ENCODE peak calls at places on chromosomes 5 and 9, in four cellular contexts. B is tibial nerve, N is GM20000, O is breast epithelium. W is an unnamed sample.

GRCh38 chr5:134037160-134037559 is 32.4 kb upstream of the VDAC1 start:
- DNase-seq in B (no peak), N (no peak), O (no peak), W (no peak)

GRCh38 chr9:84773023-84773422 is 103.5 kb downstream of the NTRK2 start:
- DNase-seq in B (no peak), N (no peak), O (no peak), W (no peak)

GRCh38 chr5:113520429-113520828 is 6.9 kb downstream of the YTHDC2 start:
- DNase-seq in B (no peak), N (peak; percentile 18), O (no peak), W (no peak)

GRCh38 chr9:68697846-68698245 is 7.2 kb upstream of the PIP5K1B start:
- DNase-seq in B (no peak), N (no peak), O (no peak), W (no peak)

GRCh38 chr9:33202552-33203300 is 35.6 kb upstream of the B4GALT1 start:
- DNase-seq in B (peak; percentile 59), N (peak; percentile 74), O (no peak), W (no peak)

GRCh38 chr5:142782976-142783539 is 12.9 kb downstream of the ARHGAP26 start:
- DNase-seq in B (peak; percentile 35), N (no peak), O (no peak), W (no peak)

GRCh38 chr9:114370985-114371335 is 16.8 kb downstream of the AKNA start:
- DNase-seq in B (no peak), N (no peak), O (no peak), W (no peak)

GRCh38 chr5:96280946-96281393 is 152.1 kb downstream of the PCSK1 start:
- DNase-seq in B (no peak), N (no peak), O (no peak), W (no peak)

GRCh38 chr9:129998491-129999122 is 44.4 kb downstream of the FNBP1 start:
- DNase-seq in B (no peak), N (no peak), O (no peak), W (no peak)

GRCh38 chr5:113503146-113503545 is 10.3 kb upstream of the YTHDC2 start:
- DNase-seq in B (no peak), N (no peak), O (no peak), W (no peak)

GRCh38 chr5:147101654-147102053 is 133.2 kb upstream of the STK32A start:
- DNase-seq in B (no peak), N (no peak), O (no peak), W (no peak)

GRCh38 chr5:100131161-100131560 is 404.0 kb upstream of the FAM174A start:
- DNase-seq in B (no peak), N (no peak), O (no peak), W (no peak)

GRCh38 chr5:68436686-68437520 is 221.3 kb downstream of the PIK3R1 start:
- DNase-seq in B (no peak), N (no peak), O (no peak), W (no peak)

GRCh38 chr5:15495026-15495425 is 5.0 kb upstream of the FBXL7 start:
- DNase-seq in B (no peak), N (no peak), O (no peak), W (no peak)

GRCh38 chr5:151128817-151129216 is 28.8 kb downstream of the ANXA6 start:
- DNase-seq in B (no peak), N (peak; percentile 57), O (no peak), W (no peak)

GRCh38 chr9:129667850-129668249 is 2.4 kb downstream of the PRRX2 start:
- DNase-seq in B (no peak), N (no peak), O (no peak), W (no peak)

GRCh38 chr5:9519537-9519936 is 26.3 kb downstream of the SEMA5A start:
- DNase-seq in B (peak; percentile 31), N (peak; percentile 25), O (no peak), W (no peak)

GRCh38 chr9:137079401-137079787 is 2.1 kb downstream of the UAP1L1 start:
- DNase-seq in B (no peak), N (no peak), O (no peak), W (no peak)

GRCh38 chr5:27313549-27313948 is 275.2 kb upstream of the CDH9 start:
- DNase-seq in B (no peak), N (no peak), O (no peak), W (no peak)

GRCh38 chr5:23014251-23014650 is 161.1 kb upstream of the CDH12 start:
- DNase-seq in B (no peak), N (no peak), O (no peak), W (no peak)

GRCh38 chr5:81425569-81425968 is 31.6 kb upstream of the ACOT12 start:
- DNase-seq in B (no peak), N (peak; percentile 59), O (no peak), W (no peak)

DNA sequence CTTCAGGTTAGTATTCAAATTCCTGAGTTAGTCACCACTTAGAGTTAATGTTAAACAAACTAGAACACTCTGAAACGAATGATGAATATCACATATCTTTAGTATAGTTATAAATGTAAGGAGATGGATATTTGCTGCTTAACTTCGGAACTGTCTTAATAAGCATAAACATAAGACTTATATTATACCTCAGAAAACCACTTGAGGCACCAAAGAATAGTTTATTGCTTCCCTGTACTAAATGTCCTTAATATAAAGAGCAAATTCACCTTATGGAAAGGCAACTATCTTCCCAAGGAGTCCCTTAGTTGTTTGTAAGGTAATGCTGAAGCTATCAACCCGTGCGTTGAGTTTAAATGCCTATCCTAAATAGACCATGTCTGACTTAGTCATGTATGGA is 300.0 kb upstream of the ADAMTSL1 start:
- DNase-seq in B (no peak), N (no peak), O (no peak), W (no peak)
- TF ChIP-seq CTCF in B (no peak), N (no peak), O (no peak), W (no peak)

GRCh38 chr9:131420913-131421312 is 27.0 kb downstream of the PRRC2B start:
- DNase-seq in B (no peak), N (no peak), O (peak; percentile 59), W (no peak)
- TF ChIP-seq CTCF in B (no peak), N (no peak), O (no peak), W (no peak)

DNA sequence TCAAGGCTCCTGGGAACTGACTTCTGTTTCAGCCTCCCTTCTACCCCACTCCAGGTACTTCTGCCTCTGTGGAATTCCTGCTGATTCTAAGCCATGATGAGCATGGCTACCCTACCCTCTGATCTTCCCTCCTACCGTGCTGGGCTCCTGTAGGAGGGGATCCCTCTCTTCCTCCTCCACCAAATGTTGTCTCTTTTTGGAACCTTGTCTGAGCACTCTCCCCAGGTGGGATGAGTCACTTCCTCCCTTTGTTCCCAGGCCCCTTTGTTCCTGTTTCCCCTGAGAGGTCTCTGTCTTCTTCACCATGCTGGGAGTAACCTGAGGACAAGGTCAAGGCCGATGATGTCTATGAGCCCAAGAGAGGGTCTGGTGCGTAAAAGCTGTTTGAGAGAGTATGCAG is 213.2 kb downstream of the GABBR2 start:
- DNase-seq in B (no peak), N (no peak), O (no peak), W (no peak)
- TF ChIP-seq CTCF in B (no peak), N (no peak), O (no peak), W (no peak)

GRCh38 chr5:57181151-57181550 is 7.3 kb downstream of the GPBP1 start:
- DNase-seq in B (no peak), N (no peak), O (no peak), W (no peak)

GRCh38 chr5:57185301-57185700 is 11.4 kb downstream of the GPBP1 start:
- DNase-seq in B (no peak), N (no peak), O (no peak), W (no peak)

GRCh38 chr5:57186194-57186593 is 12.3 kb downstream of the GPBP1 start:
- DNase-seq in B (no peak), N (no peak), O (no peak), W (no peak)

GRCh38 chr5:57179262-57179960 is 5.6 kb downstream of the GPBP1 start:
- DNase-seq in B (no peak), N (no peak), O (no peak), W (no peak)

DNA sequence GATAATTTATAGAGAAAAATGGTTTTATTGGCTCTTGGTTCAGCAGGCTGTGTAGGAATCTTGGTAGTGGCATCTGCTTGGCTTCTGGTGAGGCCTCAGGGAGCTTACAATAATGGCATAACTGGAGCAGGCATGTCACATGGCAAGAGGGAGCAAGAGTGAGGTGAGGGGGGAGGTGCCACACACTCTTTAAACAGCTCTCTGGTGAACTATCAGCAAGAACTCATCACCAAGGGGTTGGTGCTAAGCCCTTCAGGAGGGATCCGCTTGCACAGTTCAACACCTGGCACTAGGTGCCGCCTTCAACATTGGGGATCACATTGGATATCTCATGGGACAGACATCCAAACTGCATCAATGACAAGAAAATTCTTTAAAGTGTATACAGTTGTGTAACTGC is 10.5 kb downstream of the GPBP1 start:
- DNase-seq in B (no peak), N (no peak), O (no peak), W (no peak)
- TF ChIP-seq CTCF in B (no peak), N (no peak), O (no peak), W (no peak)

DNA sequence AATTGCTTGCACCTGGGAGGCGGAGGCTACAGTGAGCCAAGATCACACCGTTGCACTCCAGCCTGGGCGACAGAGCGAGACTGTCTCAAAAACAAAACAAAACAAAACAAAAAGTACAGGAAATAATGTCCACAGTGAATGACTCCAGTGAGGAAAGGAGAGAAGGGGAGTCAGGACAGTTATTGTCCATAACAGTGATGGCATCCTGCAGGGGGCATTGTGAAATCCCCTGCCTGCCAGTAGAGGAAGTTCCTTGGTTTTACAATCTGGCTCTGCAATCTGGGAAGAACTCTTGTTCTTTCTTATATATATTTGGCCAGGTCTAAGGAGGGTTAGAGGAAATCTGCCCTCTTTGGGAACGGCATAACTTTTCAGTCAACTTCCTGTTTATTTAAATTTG is 8.2 kb downstream of the SH3GL2 start:
- DNase-seq in B (no peak), N (no peak), O (no peak), W (no peak)
- TF ChIP-seq CTCF in B (no peak), N (no peak), O (no peak), W (no peak)

GRCh38 chr5:4643190-4643589 is 496.9 kb upstream of the ADAMTS16 start:
- DNase-seq in B (no peak), N (no peak), O (no peak), W (no peak)
- TF ChIP-seq CTCF in B (no peak), N (no peak), O (no peak), W (no peak)

GRCh38 chr5:73450041-73450598 is 1.5 kb upstream of the FOXD1 start:
- DNase-seq in B (no peak), N (no peak), O (no peak), W (no peak)

GRCh38 chr5:73448451-73449136 is at the start of gene FOXD1:
- DNase-seq in B (peak; percentile 93), N (peak; percentile 63), O (no peak), W (peak; percentile 58)

GRCh38 chr5:73450672-73451217 is 2.2 kb upstream of the FOXD1 start:
- DNase-seq in B (no peak), N (no peak), O (no peak), W (no peak)

GRCh38 chr5:73452215-73452614 is 3.6 kb upstream of the FOXD1 start:
- DNase-seq in B (no peak), N (no peak), O (no peak), W (no peak)

GRCh38 chr5:73451218-73452130 is 2.9 kb upstream of the FOXD1 start:
- DNase-seq in B (no peak), N (peak; percentile 72), O (peak; percentile 68), W (no peak)
- TF ChIP-seq CTCF in B (peak; percentile 93), N (peak; percentile 89), O (peak; percentile 59), W (no peak)

W was measured in lower leg skin.